ENCODE peak calls at places on chromosome 7, in ten cellular contexts. Z is GM13977; X is GM12891; H is mesothelial cell of epicardium; R is bronchial epithelial cell; V is progenitor cell of endocrine pancreas; Q is stimulated activated CD4-positive, alpha-beta T cell treated with anti-CD3 and anti-CD28 coated beads, Interleukin-2, amount 100 ng/mL, for 48 hours; D is posterior cingulate gyrus; E is KG1; J is caudate nucleus. W is an unnamed sample.

GRCh38 chr7:3861371-3861770 is 560.3 kb downstream of the SDK1 start:
- DNase-seq in Z (no peak), X (no peak), H (no peak), R (no peak), V (no peak), Q (no peak), D (no peak), E (no peak), J (no peak), W (no peak)

GRCh38 chr7:47301657-47302295 is 280.1 kb downstream of the TNS3 start:
- DNase-seq in Z (no peak), X (no peak), H (no peak), R (no peak), V (no peak), Q (no peak), D (no peak), E (no peak), J (no peak), W (no peak)

GRCh38 chr7:129363-130221 is 62.8 kb upstream of the FAM20C start:
- DNase-seq in Z (no peak), X (no peak), H (no peak), R (no peak), V (no peak), Q (no peak), D (peak; percentile 65), E (no peak), J (peak; percentile 33), W (no peak)

GRCh38 chr7:45146531-45147379 is 10.8 kb upstream of the RAMP3 start:
- DNase-seq in Z (no peak), X (no peak), H (no peak), R (no peak), V (no peak), Q (no peak), D (no peak), E (no peak), J (no peak), W (no peak)

GRCh38 chr7:12221414-12221813 is 10.3 kb downstream of the TMEM106B start:
- DNase-seq in Z (no peak), X (no peak), H (no peak), R (no peak), V (no peak), Q (no peak), D (no peak), E (no peak), J (no peak), W (no peak)

GRCh38 chr7:54596747-54597146 is 54.6 kb downstream of the VSTM2A start:
- DNase-seq in Z (peak; percentile 35), X (no peak), H (no peak), R (no peak), V (no peak), Q (no peak), D (no peak), E (no peak), J (no peak), W (no peak)

GRCh38 chr7:139683137-139683871 is 94.5 kb downstream of the HIPK2 start:
- DNase-seq in Z (no peak), X (no peak), H (no peak), R (peak; percentile 36), V (no peak), Q (no peak), D (no peak), E (no peak), J (no peak), W (peak; percentile 86)

GRCh38 chr7:145031162-145031561 is 195.3 kb upstream of the TPK1 start:
- DNase-seq in Z (no peak), X (no peak), H (no peak), R (no peak), V (no peak), Q (no peak), D (no peak), E (no peak), J (no peak), W (no peak)

GRCh38 chr7:24891173-24891787 is 88.7 kb downstream of the OSBPL3 start:
- DNase-seq in Z (no peak), X (no peak), H (no peak), R (no peak), V (no peak), Q (no peak), D (no peak), E (no peak), J (no peak), W (no peak)

GRCh38 chr7:42931447-42931833 is 534 bp downstream of the PSMA2 start:
- DNase-seq in Z (no peak), X (no peak), H (no peak), R (no peak), V (no peak), Q (no peak), D (no peak), E (no peak), J (no peak), W (peak; percentile 44)

GRCh38 chr7:156903232-156903909 is 10.4 kb upstream of the LMBR1 start:
- DNase-seq in Z (no peak), X (no peak), H (no peak), R (peak; percentile 79), V (no peak), Q (no peak), D (no peak), E (no peak), J (no peak), W (no peak)

GRCh38 chr7:116395125-116395791 is 104.3 kb upstream of the CAV2 start:
- DNase-seq in Z (no peak), X (no peak), H (no peak), R (peak; percentile 98), V (no peak), Q (no peak), D (no peak), E (no peak), J (no peak), W (peak; percentile 92)

GRCh38 chr7:54687518-54688212 is 71.3 kb downstream of the SEC61G start:
- DNase-seq in Z (no peak), X (no peak), H (no peak), R (peak; percentile 3), V (no peak), Q (no peak), D (no peak), E (no peak), J (no peak), W (no peak)

GRCh38 chr7:46414946-46415345 is 493.9 kb upstream of the IGFBP3 start:
- DNase-seq in Z (no peak), X (no peak), H (no peak), R (no peak), V (no peak), Q (no peak), D (no peak), E (no peak), J (no peak), W (no peak)

GRCh38 chr7:28998110-28998509 is 40.0 kb upstream of the TRIL start:
- DNase-seq in Z (no peak), X (no peak), H (no peak), R (no peak), V (no peak), Q (no peak), D (no peak), E (no peak), J (no peak), W (no peak)

GRCh38 chr7:78279035-78279434 is 480.5 kb downstream of the PHTF2 start:
- DNase-seq in Z (no peak), X (no peak), H (no peak), R (peak; percentile 97), V (no peak), Q (no peak), D (no peak), E (no peak), J (no peak), W (peak; percentile 34)